ENCODE peak calls at places on chromosomes 12 and 14, in four cellular contexts. One of them, this sample, is unnamed.
A peak's percentile ranks its signal among the peaks of the same experiment; 100 is the strongest.

GRCh38 chr14:31933716-31934115 is 143.4 kb upstream of the ARHGAP5 start:
- DNase-seq in endothelial cell: no peak
- DNase-seq in activated T-helper 1 cell treated with anti-CD3 and anti-CD28 coated beads, Interleukin-2, amount 50 U/mL, for 16 hours: no peak
- DNase-seq in 8988T: no peak
- DNase-seq in this sample: no peak

GRCh38 chr12:55112378-55112777 is 13.8 kb upstream of the OR9K2 start:
- DNase-seq in endothelial cell: no peak
- DNase-seq in 8988T: no peak
- DNase-seq in activated T-helper 1 cell treated with anti-CD3 and anti-CD28 coated beads, Interleukin-2, amount 50 U/mL, for 16 hours: no peak
- DNase-seq in this sample: no peak

GRCh38 chr14:104305511-104306449 is 167.4 kb downstream of the KIF26A start:
- DNase-seq in endothelial cell: no peak
- DNase-seq in 8988T: no peak
- DNase-seq in activated T-helper 1 cell treated with anti-CD3 and anti-CD28 coated beads, Interleukin-2, amount 50 U/mL, for 16 hours: no peak
- DNase-seq in this sample: no peak

GRCh38 chr12:19151298-19151697 is 21.8 kb downstream of the PLEKHA5 start:
- DNase-seq in 8988T: no peak
- DNase-seq in activated T-helper 1 cell treated with anti-CD3 and anti-CD28 coated beads, Interleukin-2, amount 50 U/mL, for 16 hours: no peak
- DNase-seq in endothelial cell: no peak
- DNase-seq in this sample: no peak

GRCh38 chr12:92769124-92769901 is 66.5 kb downstream of the PLEKHG7 start:
- DNase-seq in activated T-helper 1 cell treated with anti-CD3 and anti-CD28 coated beads, Interleukin-2, amount 50 U/mL, for 16 hours: no peak
- DNase-seq in 8988T: no peak
- DNase-seq in endothelial cell: no peak
- DNase-seq in this sample: no peak

GRCh38 chr12:6052206-6052939 is 72.1 kb downstream of the VWF start:
- DNase-seq in activated T-helper 1 cell treated with anti-CD3 and anti-CD28 coated beads, Interleukin-2, amount 50 U/mL, for 16 hours: no peak
- DNase-seq in endothelial cell: no peak
- DNase-seq in 8988T: no peak
- DNase-seq in this sample: no peak

GRCh38 chr14:73829526-73830431 is 21.9 kb upstream of the PTGR2 start:
- DNase-seq in endothelial cell: no peak
- DNase-seq in activated T-helper 1 cell treated with anti-CD3 and anti-CD28 coated beads, Interleukin-2, amount 50 U/mL, for 16 hours: no peak
- DNase-seq in 8988T: no peak
- DNase-seq in this sample: no peak

GRCh38 chr12:58069268-58069967 is 128.1 kb downstream of the ATP23 start:
- DNase-seq in endothelial cell: no peak
- DNase-seq in 8988T: no peak
- DNase-seq in activated T-helper 1 cell treated with anti-CD3 and anti-CD28 coated beads, Interleukin-2, amount 50 U/mL, for 16 hours: no peak
- DNase-seq in this sample: no peak

GRCh38 chr12:117563007-117563406 is 201.6 kb upstream of the NOS1 start:
- DNase-seq in endothelial cell: no peak
- DNase-seq in 8988T: no peak
- DNase-seq in activated T-helper 1 cell treated with anti-CD3 and anti-CD28 coated beads, Interleukin-2, amount 50 U/mL, for 16 hours: no peak
- DNase-seq in this sample: no peak

GRCh38 chr12:32603858-32604257 is 75.2 kb upstream of the DNM1L start:
- DNase-seq in endothelial cell: no peak
- DNase-seq in activated T-helper 1 cell treated with anti-CD3 and anti-CD28 coated beads, Interleukin-2, amount 50 U/mL, for 16 hours: no peak
- DNase-seq in 8988T: no peak
- DNase-seq in this sample: no peak

GRCh38 chr14:21346532-21347135 is 37.2 kb downstream of the SUPT16H start:
- DNase-seq in 8988T: no peak
- DNase-seq in endothelial cell: no peak
- DNase-seq in activated T-helper 1 cell treated with anti-CD3 and anti-CD28 coated beads, Interleukin-2, amount 50 U/mL, for 16 hours: no peak
- DNase-seq in this sample: no peak

GRCh38 chr12:112488257-112488926 is 69.6 kb downstream of the PTPN11 start:
- DNase-seq in activated T-helper 1 cell treated with anti-CD3 and anti-CD28 coated beads, Interleukin-2, amount 50 U/mL, for 16 hours: no peak
- DNase-seq in endothelial cell: no peak
- DNase-seq in 8988T: no peak
- DNase-seq in this sample: no peak

GRCh38 chr14:96888593-96888992 is 91.4 kb downstream of the VRK1 start:
- DNase-seq in activated T-helper 1 cell treated with anti-CD3 and anti-CD28 coated beads, Interleukin-2, amount 50 U/mL, for 16 hours: no peak
- DNase-seq in endothelial cell: no peak
- DNase-seq in 8988T: no peak
- DNase-seq in this sample: no peak

GRCh38 chr14:26598672-26599131 is 869 bp upstream of the NOVA1 start:
- DNase-seq in 8988T: no peak
- DNase-seq in activated T-helper 1 cell treated with anti-CD3 and anti-CD28 coated beads, Interleukin-2, amount 50 U/mL, for 16 hours: no peak
- DNase-seq in endothelial cell: no peak
- DNase-seq in this sample: no peak

GRCh38 chr14:76426161-76426696 is 50.3 kb downstream of the ESRRB start:
- DNase-seq in endothelial cell: no peak
- DNase-seq in 8988T: no peak
- DNase-seq in activated T-helper 1 cell treated with anti-CD3 and anti-CD28 coated beads, Interleukin-2, amount 50 U/mL, for 16 hours: no peak
- DNase-seq in this sample: no peak

GRCh38 chr12:131375261-131375971 is 335.5 kb upstream of the SFSWAP start:
- DNase-seq in endothelial cell: no peak
- DNase-seq in 8988T: no peak
- DNase-seq in activated T-helper 1 cell treated with anti-CD3 and anti-CD28 coated beads, Interleukin-2, amount 50 U/mL, for 16 hours: no peak
- DNase-seq in this sample: no peak

GRCh38 chr12:65878540-65878939 is 54.3 kb downstream of the HMGA2 start:
- DNase-seq in 8988T: peak; percentile 20
- DNase-seq in endothelial cell: no peak
- DNase-seq in activated T-helper 1 cell treated with anti-CD3 and anti-CD28 coated beads, Interleukin-2, amount 50 U/mL, for 16 hours: no peak
- DNase-seq in this sample: no peak

GRCh38 chr12:127355061-127355820 is 911.7 kb upstream of the TMEM132C start:
- DNase-seq in endothelial cell: no peak
- DNase-seq in activated T-helper 1 cell treated with anti-CD3 and anti-CD28 coated beads, Interleukin-2, amount 50 U/mL, for 16 hours: no peak
- DNase-seq in 8988T: no peak
- DNase-seq in this sample: no peak

GRCh38 chr12:56206373-56207166 is 15.2 kb downstream of the RNF41 start:
- DNase-seq in activated T-helper 1 cell treated with anti-CD3 and anti-CD28 coated beads, Interleukin-2, amount 50 U/mL, for 16 hours: no peak
- DNase-seq in 8988T: peak; percentile 39
- DNase-seq in endothelial cell: peak; percentile 71
- DNase-seq in this sample: peak; percentile 55

GRCh38 chr14:105465209-105466031 is 9.2 kb upstream of the CRIP2 start:
- DNase-seq in activated T-helper 1 cell treated with anti-CD3 and anti-CD28 coated beads, Interleukin-2, amount 50 U/mL, for 16 hours: no peak
- DNase-seq in 8988T: peak; percentile 93
- DNase-seq in endothelial cell: no peak
- DNase-seq in this sample: no peak

GRCh38 chr14:104968153-104968527 is 10.0 kb downstream of the AHNAK2 start:
- DNase-seq in endothelial cell: peak; percentile 58
- DNase-seq in activated T-helper 1 cell treated with anti-CD3 and anti-CD28 coated beads, Interleukin-2, amount 50 U/mL, for 16 hours: no peak
- DNase-seq in 8988T: no peak
- DNase-seq in this sample: peak; percentile 78

GRCh38 chr14:92552066-92552465 is 38.5 kb downstream of the RIN3 start:
- DNase-seq in activated T-helper 1 cell treated with anti-CD3 and anti-CD28 coated beads, Interleukin-2, amount 50 U/mL, for 16 hours: no peak
- DNase-seq in 8988T: no peak
- DNase-seq in endothelial cell: no peak
- DNase-seq in this sample: no peak

GRCh38 chr12:131105736-131106356 is 152.1 kb downstream of the ADGRD1 start:
- DNase-seq in activated T-helper 1 cell treated with anti-CD3 and anti-CD28 coated beads, Interleukin-2, amount 50 U/mL, for 16 hours: no peak
- DNase-seq in 8988T: no peak
- DNase-seq in endothelial cell: no peak
- DNase-seq in this sample: no peak

GRCh38 chr12:52020539-52021336 is 14.0 kb downstream of the TAMALIN start:
- DNase-seq in 8988T: peak; percentile 91
- DNase-seq in endothelial cell: peak; percentile 82
- DNase-seq in activated T-helper 1 cell treated with anti-CD3 and anti-CD28 coated beads, Interleukin-2, amount 50 U/mL, for 16 hours: peak; percentile 38
- DNase-seq in this sample: no peak

GRCh38 chr14:33393895-33394405 is 455.3 kb downstream of the NPAS3 start:
- DNase-seq in 8988T: no peak
- DNase-seq in activated T-helper 1 cell treated with anti-CD3 and anti-CD28 coated beads, Interleukin-2, amount 50 U/mL, for 16 hours: no peak
- DNase-seq in endothelial cell: no peak
- DNase-seq in this sample: no peak

GRCh38 chr12:86727151-86727550 is 471.0 kb upstream of the MGAT4C start:
- DNase-seq in activated T-helper 1 cell treated with anti-CD3 and anti-CD28 coated beads, Interleukin-2, amount 50 U/mL, for 16 hours: no peak
- DNase-seq in 8988T: no peak
- DNase-seq in endothelial cell: no peak
- DNase-seq in this sample: no peak

GRCh38 chr12:116009805-116010204 is 267.7 kb downstream of the MED13L start:
- DNase-seq in endothelial cell: no peak
- DNase-seq in activated T-helper 1 cell treated with anti-CD3 and anti-CD28 coated beads, Interleukin-2, amount 50 U/mL, for 16 hours: no peak
- DNase-seq in 8988T: no peak
- DNase-seq in this sample: no peak

GRCh38 chr14:62451221-62451620 is 594.0 kb downstream of the KCNH5 start:
- DNase-seq in activated T-helper 1 cell treated with anti-CD3 and anti-CD28 coated beads, Interleukin-2, amount 50 U/mL, for 16 hours: no peak
- DNase-seq in endothelial cell: no peak
- DNase-seq in 8988T: no peak
- DNase-seq in this sample: no peak

GRCh38 chr14:104974665-104975390 is 3.3 kb downstream of the AHNAK2 start:
- DNase-seq in activated T-helper 1 cell treated with anti-CD3 and anti-CD28 coated beads, Interleukin-2, amount 50 U/mL, for 16 hours: no peak
- DNase-seq in endothelial cell: no peak
- DNase-seq in 8988T: no peak
- DNase-seq in this sample: no peak

GRCh38 chr14:106564058-106564643 is 1037.8 kb downstream of the TMEM121 start:
- DNase-seq in endothelial cell: no peak
- DNase-seq in activated T-helper 1 cell treated with anti-CD3 and anti-CD28 coated beads, Interleukin-2, amount 50 U/mL, for 16 hours: no peak
- DNase-seq in 8988T: no peak
- DNase-seq in this sample: no peak

GRCh38 chr12:12442548-12443071 is 85.7 kb downstream of the BORCS5 start:
- DNase-seq in activated T-helper 1 cell treated with anti-CD3 and anti-CD28 coated beads, Interleukin-2, amount 50 U/mL, for 16 hours: no peak
- DNase-seq in 8988T: no peak
- DNase-seq in endothelial cell: no peak
- DNase-seq in this sample: no peak

GRCh38 chr14:34059925-34060746 is 109.3 kb upstream of the EGLN3 start:
- DNase-seq in endothelial cell: peak; percentile 71
- DNase-seq in 8988T: peak; percentile 79
- DNase-seq in activated T-helper 1 cell treated with anti-CD3 and anti-CD28 coated beads, Interleukin-2, amount 50 U/mL, for 16 hours: no peak
- DNase-seq in this sample: peak; percentile 52

GRCh38 chr12:26011099-26011498 is 52.6 kb downstream of the RASSF8 start:
- DNase-seq in activated T-helper 1 cell treated with anti-CD3 and anti-CD28 coated beads, Interleukin-2, amount 50 U/mL, for 16 hours: no peak
- DNase-seq in endothelial cell: no peak
- DNase-seq in 8988T: no peak
- DNase-seq in this sample: no peak